ENCODE peak calls at places on chromosome 1, in ten cellular contexts. One of them, this sample, is unnamed.

GRCh38 chr1:113133038-113133437 is 60.0 kb downstream of the LRIG2 start:
- DNase-seq in GM20000: no peak
- DNase-seq in fibroblast of villous mesenchyme: no peak
- DNase-seq in putamen: no peak
- DNase-seq in HEK293T: no peak
- DNase-seq in stimulated activated CD8-positive, alpha-beta memory T cell treated with anti-CD3 and anti-CD28 coated beads, Interleukin-15, amount 100 ng/mL, for 24 hours: no peak
- DNase-seq in activated naive CD4-positive, alpha-beta T cell: no peak
- DNase-seq in RPMI8226: no peak
- DNase-seq in NCI-H2171 treated with DMSO at 0.1 percent for 48 hours: no peak
- DNase-seq in KBM-7: no peak
- DNase-seq in this sample: no peak

GRCh38 chr1:243882276-243882675 is 32.2 kb upstream of the AKT3 start:
- DNase-seq in fibroblast of villous mesenchyme: peak
- DNase-seq in GM20000: no peak
- DNase-seq in HEK293T: no peak
- DNase-seq in putamen: no peak
- DNase-seq in RPMI8226: no peak
- DNase-seq in NCI-H2171 treated with DMSO at 0.1 percent for 48 hours: no peak
- DNase-seq in KBM-7: no peak
- DNase-seq in stimulated activated CD8-positive, alpha-beta memory T cell treated with anti-CD3 and anti-CD28 coated beads, Interleukin-15, amount 100 ng/mL, for 24 hours: no peak
- DNase-seq in activated naive CD4-positive, alpha-beta T cell: no peak
- DNase-seq in this sample: no peak

GRCh38 chr1:29282924-29283803 is 46.8 kb downstream of the PTPRU start:
- DNase-seq in fibroblast of villous mesenchyme: peak
- DNase-seq in stimulated activated CD8-positive, alpha-beta memory T cell treated with anti-CD3 and anti-CD28 coated beads, Interleukin-15, amount 100 ng/mL, for 24 hours: no peak
- DNase-seq in activated naive CD4-positive, alpha-beta T cell: no peak
- DNase-seq in RPMI8226: peak
- DNase-seq in NCI-H2171 treated with DMSO at 0.1 percent for 48 hours: no peak
- DNase-seq in KBM-7: peak
- DNase-seq in HEK293T: peak
- DNase-seq in GM20000: peak
- DNase-seq in putamen: no peak
- DNase-seq in this sample: no peak

GRCh38 chr1:119896303-119896702 is at the start of gene ADAM30:
- DNase-seq in fibroblast of villous mesenchyme: no peak
- DNase-seq in GM20000: no peak
- DNase-seq in putamen: no peak
- DNase-seq in NCI-H2171 treated with DMSO at 0.1 percent for 48 hours: no peak
- DNase-seq in KBM-7: no peak
- DNase-seq in stimulated activated CD8-positive, alpha-beta memory T cell treated with anti-CD3 and anti-CD28 coated beads, Interleukin-15, amount 100 ng/mL, for 24 hours: no peak
- DNase-seq in HEK293T: no peak
- DNase-seq in RPMI8226: no peak
- DNase-seq in activated naive CD4-positive, alpha-beta T cell: no peak
- DNase-seq in this sample: no peak

GRCh38 chr1:151243683-151244216 is 10.8 kb upstream of the PSMD4 start:
- DNase-seq in NCI-H2171 treated with DMSO at 0.1 percent for 48 hours: no peak
- DNase-seq in stimulated activated CD8-positive, alpha-beta memory T cell treated with anti-CD3 and anti-CD28 coated beads, Interleukin-15, amount 100 ng/mL, for 24 hours: no peak
- DNase-seq in KBM-7: no peak
- DNase-seq in putamen: no peak
- DNase-seq in RPMI8226: no peak
- DNase-seq in activated naive CD4-positive, alpha-beta T cell: no peak
- DNase-seq in HEK293T: no peak
- DNase-seq in fibroblast of villous mesenchyme: no peak
- DNase-seq in GM20000: no peak
- DNase-seq in this sample: no peak

GRCh38 chr1:47986741-47987140 is 10.4 kb downstream of the TRABD2B start:
- DNase-seq in fibroblast of villous mesenchyme: no peak
- DNase-seq in HEK293T: no peak
- DNase-seq in GM20000: no peak
- DNase-seq in stimulated activated CD8-positive, alpha-beta memory T cell treated with anti-CD3 and anti-CD28 coated beads, Interleukin-15, amount 100 ng/mL, for 24 hours: no peak
- DNase-seq in RPMI8226: no peak
- DNase-seq in activated naive CD4-positive, alpha-beta T cell: no peak
- DNase-seq in NCI-H2171 treated with DMSO at 0.1 percent for 48 hours: no peak
- DNase-seq in putamen: no peak
- DNase-seq in KBM-7: no peak
- DNase-seq in this sample: no peak

GRCh38 chr1:56034222-56034621 is 545.1 kb downstream of the PLPP3 start:
- DNase-seq in activated naive CD4-positive, alpha-beta T cell: no peak
- DNase-seq in KBM-7: no peak
- DNase-seq in putamen: no peak
- DNase-seq in RPMI8226: no peak
- DNase-seq in fibroblast of villous mesenchyme: peak
- DNase-seq in HEK293T: no peak
- DNase-seq in NCI-H2171 treated with DMSO at 0.1 percent for 48 hours: no peak
- DNase-seq in GM20000: no peak
- DNase-seq in stimulated activated CD8-positive, alpha-beta memory T cell treated with anti-CD3 and anti-CD28 coated beads, Interleukin-15, amount 100 ng/mL, for 24 hours: no peak
- DNase-seq in this sample: no peak

GRCh38 chr1:218665216-218665615 is 320.1 kb downstream of the TGFB2 start:
- DNase-seq in KBM-7: no peak
- DNase-seq in RPMI8226: no peak
- DNase-seq in GM20000: no peak
- DNase-seq in stimulated activated CD8-positive, alpha-beta memory T cell treated with anti-CD3 and anti-CD28 coated beads, Interleukin-15, amount 100 ng/mL, for 24 hours: no peak
- DNase-seq in NCI-H2171 treated with DMSO at 0.1 percent for 48 hours: no peak
- DNase-seq in activated naive CD4-positive, alpha-beta T cell: no peak
- DNase-seq in HEK293T: no peak
- DNase-seq in fibroblast of villous mesenchyme: peak
- DNase-seq in putamen: peak
- DNase-seq in this sample: no peak

GRCh38 chr1:27872802-27873665 is 690 bp downstream of the THEMIS2 start:
- DNase-seq in putamen: no peak
- DNase-seq in stimulated activated CD8-positive, alpha-beta memory T cell treated with anti-CD3 and anti-CD28 coated beads, Interleukin-15, amount 100 ng/mL, for 24 hours: no peak
- DNase-seq in RPMI8226: peak
- DNase-seq in GM20000: peak
- DNase-seq in fibroblast of villous mesenchyme: peak
- DNase-seq in KBM-7: peak
- DNase-seq in HEK293T: peak
- DNase-seq in activated naive CD4-positive, alpha-beta T cell: no peak
- DNase-seq in NCI-H2171 treated with DMSO at 0.1 percent for 48 hours: no peak
- DNase-seq in this sample: no peak

GRCh38 chr1:59163268-59164092 is 133.4 kb upstream of the FGGY start:
- DNase-seq in HEK293T: no peak
- DNase-seq in fibroblast of villous mesenchyme: no peak
- DNase-seq in GM20000: no peak
- DNase-seq in activated naive CD4-positive, alpha-beta T cell: no peak
- DNase-seq in KBM-7: peak
- DNase-seq in putamen: no peak
- DNase-seq in stimulated activated CD8-positive, alpha-beta memory T cell treated with anti-CD3 and anti-CD28 coated beads, Interleukin-15, amount 100 ng/mL, for 24 hours: no peak
- DNase-seq in NCI-H2171 treated with DMSO at 0.1 percent for 48 hours: no peak
- DNase-seq in RPMI8226: no peak
- DNase-seq in this sample: no peak

GRCh38 chr1:202159534-202160371 is 649 bp downstream of the PTPN7 start:
- DNase-seq in NCI-H2171 treated with DMSO at 0.1 percent for 48 hours: no peak
- DNase-seq in HEK293T: no peak
- DNase-seq in KBM-7: peak
- DNase-seq in stimulated activated CD8-positive, alpha-beta memory T cell treated with anti-CD3 and anti-CD28 coated beads, Interleukin-15, amount 100 ng/mL, for 24 hours: no peak
- DNase-seq in activated naive CD4-positive, alpha-beta T cell: no peak
- DNase-seq in fibroblast of villous mesenchyme: no peak
- DNase-seq in RPMI8226: peak
- DNase-seq in GM20000: peak
- DNase-seq in putamen: no peak
- DNase-seq in this sample: no peak

GRCh38 chr1:100440075-100440809 is 87.9 kb downstream of the CDC14A start:
- DNase-seq in putamen: no peak
- DNase-seq in fibroblast of villous mesenchyme: no peak
- DNase-seq in KBM-7: peak
- DNase-seq in GM20000: peak
- DNase-seq in NCI-H2171 treated with DMSO at 0.1 percent for 48 hours: no peak
- DNase-seq in activated naive CD4-positive, alpha-beta T cell: no peak
- DNase-seq in HEK293T: no peak
- DNase-seq in RPMI8226: no peak
- DNase-seq in stimulated activated CD8-positive, alpha-beta memory T cell treated with anti-CD3 and anti-CD28 coated beads, Interleukin-15, amount 100 ng/mL, for 24 hours: no peak
- DNase-seq in this sample: no peak

This sample was measured in activated gamma-delta T cell.